ENCODE peak calls at places on chromosomes 4 and X, in six cellular contexts. H, C, Y, G, J and E are unnamed samples.

GRCh38 chr4:148092316-148093014 is 349.7 kb downstream of the NR3C2 start:
- DNase-seq in J (no peak), C (no peak), H (no peak), G (no peak), Y (no peak), E (no peak)

GRCh38 chr4:55475394-55476243 is 71.1 kb downstream of the CLOCK start:
- DNase-seq in C (no peak), Y (no peak), H (no peak), G (no peak), J (no peak), E (no peak)

GRCh38 chrX:54786972-54787371 is 11.1 kb downstream of the ITIH6 start:
- DNase-seq in J (no peak), Y (peak; percentile 8), C (peak; percentile 15), G (peak; percentile 40), H (no peak), E (no peak)

GRCh38 chrX:31704938-31705337 is 633.1 kb upstream of the FTHL17 start:
- DNase-seq in C (no peak), J (no peak), G (no peak), H (no peak), Y (no peak), E (no peak)

GRCh38 chrX:110284159-110284558 is 33.7 kb downstream of the AMMECR1 start:
- DNase-seq in Y (no peak), H (no peak), G (no peak), C (no peak), J (no peak), E (no peak)

GRCh38 chrX:45524296-45524695 is 323.6 kb upstream of the DIPK2B start:
- DNase-seq in C (no peak), G (no peak), H (no peak), Y (peak; percentile 29), J (no peak), E (peak; percentile 6)

GRCh38 chr4:39046243-39046642 is 14.0 kb upstream of the TMEM156 start:
- DNase-seq in Y (no peak), G (no peak), C (no peak), J (no peak), H (no peak), E (no peak)

GRCh38 chrX:115289465-115289864 is at the start of gene LUZP4:
- DNase-seq in G (no peak), Y (no peak), C (no peak), H (no peak), J (no peak), E (no peak)

GRCh38 chr4:147370881-147371280 is 110.0 kb upstream of the EDNRA start:
- DNase-seq in C (no peak), Y (no peak), J (no peak), G (no peak), H (no peak), E (no peak)

GRCh38 chrX:142860944-142861343 is 164.8 kb upstream of the SPANXN4 start:
- DNase-seq in C (no peak), H (no peak), J (no peak), Y (no peak), G (no peak), E (no peak)

GRCh38 chrX:125266153-125266660 is 53.5 kb upstream of the TEX13C start:
- DNase-seq in G (no peak), H (no peak), Y (no peak), J (no peak), C (no peak), E (no peak)

GRCh38 chrX:17441965-17442364 is 67.0 kb downstream of the NHS start:
- DNase-seq in Y (no peak), J (peak; percentile 70), C (no peak), G (no peak), H (no peak), E (no peak)

GRCh38 chr4:158756588-158756987 is 12.2 kb upstream of the FNIP2 start:
- DNase-seq in Y (no peak), G (no peak), H (no peak), C (no peak), J (no peak), E (no peak)

GRCh38 chr4:163764569-163764968 is 270.1 kb downstream of the TMA16 start:
- DNase-seq in C (no peak), J (no peak), G (no peak), Y (no peak), H (no peak), E (no peak)

GRCh38 chr4:10554694-10555093 is 97.5 kb upstream of the ZNF518B start:
- DNase-seq in J (peak; percentile 2), H (peak; percentile 40), Y (peak; percentile 62), C (peak; percentile 24), G (peak; percentile 64), E (peak; percentile 21)

GRCh38 chr4:4249876-4250275 is 1.9 kb upstream of the TMEM128 start:
- DNase-seq in G (no peak), J (no peak), H (no peak), Y (no peak), C (no peak), E (peak; percentile 79)

GRCh38 chrX:152600853-152601635 is 36.7 kb upstream of the GABRQ start:
- DNase-seq in J (peak; percentile 2), Y (peak; percentile 58), G (peak; percentile 49), C (no peak), H (no peak), E (peak; percentile 44)

GRCh38 chr4:55808187-55808586 is 11.4 kb upstream of the EXOC1L start:
- DNase-seq in Y (peak; percentile 13), J (no peak), G (no peak), C (no peak), H (no peak), E (no peak)

GRCh38 chrX:13283512-13283911 is 36.3 kb downstream of the ATXN3L start:
- DNase-seq in G (no peak), C (no peak), J (no peak), Y (no peak), H (no peak), E (no peak)

GRCh38 chr4:139245590-139245989 is 34.4 kb downstream of the MGARP start:
- DNase-seq in G (no peak), J (peak; percentile 12), C (no peak), H (no peak), Y (no peak), E (no peak)

GRCh38 chrX:110286126-110286525 is 31.8 kb downstream of the AMMECR1 start:
- DNase-seq in Y (no peak), C (no peak), J (peak; percentile 41), G (no peak), H (no peak), E (no peak)

GRCh38 chr4:2792711-2793577 is at the start of gene SH3BP2:
- DNase-seq in H (peak; percentile 51), J (peak; percentile 82), G (peak; percentile 60), Y (peak; percentile 49), C (peak; percentile 24), E (no peak)

GRCh38 chr4:105014242-105015031 is 132.2 kb upstream of the TET2 start:
- DNase-seq in C (no peak), J (no peak), G (no peak), Y (no peak), H (no peak), E (no peak)

GRCh38 chr4:138804705-138805104 is 210.9 kb upstream of the NOCT start:
- DNase-seq in J (no peak), H (no peak), C (no peak), Y (no peak), G (peak; percentile 52), E (no peak)

GRCh38 chr4:122480655-122481487 is 24.3 kb upstream of the IL2 start:
- DNase-seq in Y (no peak), J (no peak), C (no peak), G (no peak), H (no peak), E (no peak)

GRCh38 chrX:110755061-110755460 is 40.6 kb downstream of the CHRDL1 start:
- DNase-seq in J (peak; percentile 46), C (no peak), Y (no peak), G (no peak), H (no peak), E (no peak)

GRCh38 chrX:24494544-24495113 is 29.5 kb downstream of the PDK3 start:
- DNase-seq in C (no peak), Y (peak; percentile 78), H (no peak), J (peak; percentile 48), G (peak; percentile 91), E (no peak)

GRCh38 chr4:25813705-25814104 is 49.1 kb downstream of the SEL1L3 start:
- DNase-seq in Y (no peak), G (no peak), C (no peak), J (peak; percentile 73), H (no peak), E (no peak)